ENCODE peak calls at places on chromosomes 3 and 15, in eight cellular contexts. M, X, N, R, P, H, J and A are unnamed samples.

GRCh38 chr3:141302364-141303141 is 65.8 kb upstream of the ZBTB38 start:
- DNase-seq in M (no peak), X (no peak), N (peak; percentile 88), R (peak; percentile 75), P (no peak), H (peak; percentile 84), J (no peak), A (no peak)

GRCh38 chr3:119800844-119801243 is 18.9 kb downstream of the NR1I2 start:
- DNase-seq in M (no peak), X (no peak), N (no peak), R (no peak), P (no peak), H (no peak), J (no peak), A (no peak)

GRCh38 chr3:42729404-42730145 is 27.0 kb upstream of the HHATL start:
- DNase-seq in M (no peak), X (no peak), N (no peak), R (no peak), P (no peak), H (no peak), J (no peak), A (peak; percentile 56)

GRCh38 chr3:192772495-192772894 is 45.2 kb upstream of the FGF12 start:
- DNase-seq in M (no peak), X (peak; percentile 35), N (peak; percentile 47), R (peak; percentile 18), P (no peak), H (peak; percentile 62), J (peak; percentile 77), A (no peak)

GRCh38 chr3:98779936-98780335 is 16.8 kb downstream of the ST3GAL6 start:
- DNase-seq in M (no peak), X (peak; percentile 97), N (no peak), R (peak; percentile 62), P (no peak), H (peak; percentile 42), J (no peak), A (no peak)

GRCh38 chr3:69761896-69762789 is 22.9 kb downstream of the MITF start:
- DNase-seq in M (no peak), X (no peak), N (peak; percentile 45), R (peak; percentile 88), P (no peak), H (peak; percentile 85), J (no peak), A (no peak)

GRCh38 chr3:52014613-52015012 is 18.9 kb upstream of the RPL29 start:
- DNase-seq in M (no peak), X (no peak), N (no peak), R (no peak), P (no peak), H (peak; percentile 48), J (peak; percentile 81), A (no peak)

GRCh38 chr3:175672119-175672689 is 813.1 kb downstream of the NAALADL2 start:
- DNase-seq in M (no peak), X (peak; percentile 52), N (peak; percentile 11), R (peak; percentile 63), P (no peak), H (peak; percentile 37), J (no peak), A (no peak)

GRCh38 chr15:92606126-92606835 is 49.3 kb downstream of the FAM174B start:
- DNase-seq in M (no peak), X (no peak), N (no peak), R (no peak), P (no peak), H (no peak), J (no peak), A (peak; percentile 39)

GRCh38 chr3:169345662-169346331 is 317.7 kb downstream of the MECOM start:
- DNase-seq in M (no peak), X (peak; percentile 25), N (no peak), R (no peak), P (no peak), H (no peak), J (no peak), A (no peak)

GRCh38 chr15:64163662-64164362 is 990 bp upstream of the PPIB start:
- DNase-seq in M (no peak), X (no peak), N (peak; percentile 22), R (no peak), P (no peak), H (no peak), J (peak; percentile 33), A (peak; percentile 79)

GRCh38 chr15:48607846-48608245 is 37.7 kb downstream of the FBN1 start:
- DNase-seq in M (no peak), X (no peak), N (no peak), R (no peak), P (no peak), H (no peak), J (no peak), A (no peak)

GRCh38 chr3:57335273-57335938 is 42.9 kb upstream of the ASB14 start:
- DNase-seq in M (no peak), X (no peak), N (no peak), R (no peak), P (no peak), H (peak; percentile 3), J (no peak), A (no peak)

GRCh38 chr3:38454884-38455638 is 1.4 kb downstream of the ACVR2B start:
- DNase-seq in M (peak; percentile 92), X (peak; percentile 31), N (peak; percentile 79), R (peak; percentile 27), P (peak; percentile 63), H (peak; percentile 63), J (peak; percentile 89), A (peak; percentile 59)

GRCh38 chr15:66729339-66729951 is 27.4 kb downstream of the SMAD6 start:
- DNase-seq in M (no peak), X (no peak), N (no peak), R (no peak), P (no peak), H (no peak), J (peak; percentile 40), A (no peak)

GRCh38 chr3:100151024-100151707 is 36.9 kb upstream of the FILIP1L start:
- DNase-seq in M (no peak), X (no peak), N (no peak), R (no peak), P (no peak), H (no peak), J (no peak), A (no peak)

GRCh38 chr15:57537951-57538506 is 53.7 kb upstream of the MYZAP start:
- DNase-seq in M (no peak), X (no peak), N (no peak), R (no peak), P (no peak), H (no peak), J (no peak), A (no peak)

GRCh38 chr15:47542312-47543094 is 174.8 kb upstream of the SEMA6D start:
- DNase-seq in M (no peak), X (no peak), N (no peak), R (no peak), P (no peak), H (no peak), J (no peak), A (no peak)

GRCh38 chr3:152832046-152832445 is 2.9 kb upstream of the P2RY1 start:
- DNase-seq in M (no peak), X (no peak), N (no peak), R (no peak), P (no peak), H (no peak), J (no peak), A (no peak)

GRCh38 chr3:14346642-14347041 is 55.8 kb upstream of the SLC6A6 start:
- DNase-seq in M (no peak), X (no peak), N (no peak), R (no peak), P (no peak), H (no peak), J (no peak), A (no peak)

GRCh38 chr3:34669490-34669889 is 871.1 kb downstream of the PDCD6IP start:
- DNase-seq in M (no peak), X (no peak), N (no peak), R (no peak), P (no peak), H (no peak), J (no peak), A (no peak)

GRCh38 chr3:69200384-69201068 is 78.1 kb upstream of the LMOD3 start:
- DNase-seq in M (peak; percentile 52), X (no peak), N (peak; percentile 25), R (peak; percentile 19), P (peak; percentile 46), H (no peak), J (peak; percentile 62), A (no peak)

GRCh38 chr3:53941945-53942344 is 50.3 kb upstream of the SELENOK start:
- DNase-seq in M (no peak), X (no peak), N (no peak), R (no peak), P (no peak), H (no peak), J (peak; percentile 40), A (no peak)

GRCh38 chr15:62619105-62619504 is 423.4 kb upstream of the TPM1 start:
- DNase-seq in M (no peak), X (no peak), N (no peak), R (peak; percentile 18), P (no peak), H (peak; percentile 23), J (no peak), A (no peak)

GRCh38 chr3:16430717-16431630 is 82.5 kb downstream of the RFTN1 start:
- DNase-seq in M (no peak), X (no peak), N (no peak), R (no peak), P (no peak), H (no peak), J (no peak), A (no peak)